ENCODE peak calls at places on chromosomes 16 and 17, in ten cellular contexts. Y, Q, U, J, V, I, H, P, N and D are unnamed samples.

GRCh38 chr16:67525176-67525860 is 3.3 kb upstream of the RIPOR1 start:
- DNase-seq in Y (no peak), N (no peak), V (no peak), H (no peak), U (no peak), P (peak; percentile 20), I (no peak), Q (no peak), J (no peak), D (peak; percentile 26)

GRCh38 chr16:79286646-79287423 is 313.7 kb downstream of the MAF start:
- DNase-seq in V (peak; percentile 89), P (no peak), Q (no peak), N (no peak), J (peak; percentile 55), I (no peak), H (no peak), U (no peak), Y (peak; percentile 67), D (peak; percentile 42)

GRCh38 chr16:19718624-19718965 is 524 bp downstream of the IQCK start:
- DNase-seq in Q (no peak), U (peak; percentile 55), V (no peak), H (peak; percentile 28), N (no peak), I (no peak), Y (peak; percentile 29), J (no peak), P (peak; percentile 17), D (peak; percentile 83)

GRCh38 chr17:36941265-36942021 is 4.2 kb downstream of the LHX1 start:
- DNase-seq in U (no peak), P (no peak), I (peak; percentile 74), V (no peak), H (no peak), Y (no peak), N (no peak), Q (no peak), J (no peak), D (peak; percentile 70)

GRCh38 chr17:27562777-27563455 is 68.1 kb upstream of the LGALS9 start:
- DNase-seq in P (peak; percentile 46), H (no peak), J (no peak), Y (no peak), U (no peak), N (no peak), I (no peak), Q (no peak), V (peak; percentile 12), D (no peak)

GRCh38 chr16:66273036-66273435 is 93.5 kb upstream of the CDH5 start:
- DNase-seq in Q (no peak), V (no peak), P (no peak), N (no peak), H (no peak), I (no peak), J (no peak), U (no peak), Y (no peak), D (no peak)

GRCh38 chr16:66036162-66036561 is 330.3 kb upstream of the CDH5 start:
- DNase-seq in Q (peak; percentile 48), V (no peak), U (no peak), J (no peak), Y (no peak), I (no peak), P (peak; percentile 20), N (no peak), H (no peak), D (no peak)

GRCh38 chr17:75454193-75454592 is 2.2 kb upstream of the TMEM94 start:
- DNase-seq in H (no peak), V (no peak), I (no peak), P (no peak), J (peak; percentile 72), Q (no peak), Y (no peak), U (no peak), N (no peak), D (no peak)

GRCh38 chr16:22307838-22308237 is 10.6 kb downstream of the POLR3E start:
- DNase-seq in J (no peak), U (no peak), I (no peak), Q (no peak), P (no peak), H (no peak), N (no peak), V (no peak), Y (no peak), D (no peak)

GRCh38 chr17:68738044-68738443 is 136.9 kb upstream of the FAM20A start:
- DNase-seq in I (no peak), U (peak; percentile 47), P (peak; percentile 29), J (no peak), H (no peak), Y (no peak), N (no peak), V (no peak), Q (peak; percentile 64), D (no peak)

DNA sequence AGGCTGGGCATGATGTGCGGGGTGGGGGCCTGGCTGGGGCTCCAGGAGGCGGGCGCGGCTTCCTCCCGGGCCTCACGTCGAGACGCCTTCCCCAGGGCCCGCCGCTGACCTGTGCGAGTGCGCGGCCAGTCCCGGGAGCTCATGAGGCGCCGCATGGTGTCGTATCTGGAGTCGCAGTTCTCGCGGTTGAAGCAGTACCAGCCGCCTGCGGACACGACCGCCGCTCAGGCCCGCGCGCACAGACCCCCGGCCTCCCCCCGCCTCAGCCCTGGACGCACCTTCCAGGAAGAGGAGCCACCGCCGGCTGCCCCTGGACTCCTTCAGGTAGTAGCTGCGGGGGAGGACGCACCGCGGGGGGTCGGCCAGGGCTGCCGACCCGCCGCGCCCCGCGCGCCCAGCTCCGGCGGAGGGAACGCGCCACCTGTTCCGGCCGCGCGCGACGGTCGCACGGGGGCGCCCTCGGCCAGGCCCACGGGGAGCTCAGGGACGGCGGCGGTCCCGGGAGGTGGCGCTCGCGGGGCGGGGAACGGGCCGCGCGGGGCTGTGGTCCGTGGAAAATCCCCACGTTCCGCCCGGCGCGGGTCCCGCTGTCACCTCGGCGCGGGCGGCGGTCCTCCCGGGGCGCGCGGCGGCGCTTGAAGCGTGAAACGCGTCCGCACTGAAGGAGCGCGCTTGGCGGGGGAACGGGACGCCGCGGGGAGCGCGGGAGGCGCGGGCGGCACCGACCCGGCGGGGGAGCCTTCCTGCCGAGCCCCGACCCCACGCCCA is 1.4 kb downstream of the NOTUM start:
- DNase-seq in U (peak; percentile 63), H (peak; percentile 57), V (peak; percentile 95), P (peak; percentile 36), Y (peak; percentile 78), J (peak; percentile 52), Q (peak; percentile 56), N (no peak), I (peak; percentile 72), D (peak; percentile 80)
- H3K4me3 ChIP-seq in U (peak overlapping the region; percentile 24), H (no peak overlapping the region), V (peak overlapping the region; percentile 57), P (no peak overlapping the region), Y (peak overlapping the region; percentile 63), J (no peak overlapping the region), Q (no peak overlapping the region), N (peak overlapping the region; percentile 69), I (no peak overlapping the region), D (peak overlapping the region; percentile 48)

GRCh38 chr17:44902135-44902760 is 3.0 kb upstream of the EFTUD2 start:
- DNase-seq in V (no peak), H (no peak), J (no peak), Y (no peak), N (no peak), P (no peak), I (no peak), U (no peak), Q (no peak), D (no peak)

GRCh38 chr17:44901323-44901965 is 2.2 kb upstream of the EFTUD2 start:
- DNase-seq in N (no peak), I (no peak), U (no peak), Y (no peak), V (no peak), P (peak; percentile 63), J (no peak), Q (peak; percentile 63), H (peak; percentile 61), D (no peak)

GRCh38 chr17:44898768-44899073 is 524 bp downstream of the EFTUD2 start:
- DNase-seq in J (peak; percentile 84), U (no peak), H (no peak), Q (peak; percentile 40), I (no peak), V (no peak), N (no peak), Y (no peak), P (peak; percentile 40), D (peak; percentile 61)

GRCh38 chr17:44899074-44899782 is at the start of gene EFTUD2:
- DNase-seq in J (peak; percentile 91), V (peak; percentile 98), Q (peak; percentile 93), U (peak; percentile 93), P (peak; percentile 92), N (peak; percentile 64), Y (peak; percentile 93), H (peak; percentile 90), I (peak; percentile 96), D (peak; percentile 93)

GRCh38 chr17:44900894-44901293 is 1.6 kb upstream of the EFTUD2 start:
- DNase-seq in P (peak; percentile 97), I (no peak), Y (no peak), V (no peak), N (no peak), Q (peak; percentile 95), J (no peak), H (peak; percentile 74), U (no peak), D (no peak)
- H3K4me3 ChIP-seq in P (no peak overlapping the region), I (no peak overlapping the region), Y (no peak overlapping the region), V (no peak overlapping the region), N (no peak overlapping the region), Q (no peak overlapping the region), J (no peak overlapping the region), H (no peak overlapping the region), U (no peak overlapping the region), D (no peak overlapping the region)

GRCh38 chr17:80893604-80894438 is 97.8 kb upstream of the CHMP6 start:
- DNase-seq in J (no peak), V (no peak), I (no peak), U (no peak), H (no peak), P (no peak), Q (no peak), N (no peak), Y (no peak), D (no peak)

GRCh38 chr17:80894726-80895125 is 96.9 kb upstream of the CHMP6 start:
- DNase-seq in N (no peak), Q (no peak), Y (no peak), V (no peak), J (no peak), H (no peak), U (no peak), I (no peak), P (no peak), D (no peak)

GRCh38 chr17:80892019-80892855 is 99.4 kb upstream of the CHMP6 start:
- DNase-seq in P (peak; percentile 99), N (peak; percentile 70), I (no peak), H (peak; percentile 99), J (peak; percentile 89), V (peak; percentile 88), Y (peak; percentile 54), U (no peak), Q (peak; percentile 98), D (no peak)

GRCh38 chr17:80894439-80894721 is 97.3 kb upstream of the CHMP6 start:
- DNase-seq in I (no peak), N (no peak), J (no peak), Q (no peak), P (no peak), Y (no peak), H (no peak), U (no peak), V (no peak), D (no peak)

GRCh38 chr17:80892900-80893603 is 98.6 kb upstream of the CHMP6 start:
- DNase-seq in P (peak; percentile 60), Y (no peak), V (no peak), J (peak; percentile 86), Q (peak; percentile 74), H (peak; percentile 85), N (peak; percentile 30), I (no peak), U (no peak), D (no peak)
- H3K4me3 ChIP-seq in P (no peak overlapping the region), Y (no peak overlapping the region), V (no peak overlapping the region), J (peak overlapping the region; percentile 16), Q (no peak overlapping the region), H (no peak overlapping the region), N (no peak overlapping the region), I (no peak overlapping the region), U (no peak overlapping the region), D (no peak overlapping the region)

GRCh38 chr16:88405325-88406060 is 22.7 kb downstream of the ZNF469 start:
- DNase-seq in V (no peak), J (no peak), U (no peak), N (no peak), Q (peak; percentile 74), H (no peak), Y (no peak), I (no peak), P (peak; percentile 38), D (no peak)
- H3K4me3 ChIP-seq in V (no peak overlapping the region), J (no peak overlapping the region), U (no peak overlapping the region), N (peak overlapping the region; percentile 61), Q (no peak overlapping the region), H (no peak overlapping the region), Y (no peak overlapping the region), I (no peak overlapping the region), P (no peak overlapping the region), D (no peak overlapping the region)